ENCODE peak calls at places on chromosomes 7 and 10, in six cellular contexts. E is colonic mucosa, I is upper lobe of right lung, Z is heart left ventricle, W is cardiac muscle cell, N is GM23248. D is an unnamed sample.

GRCh38 chr7:77727936-77728701 is 31.9 kb downstream of the RSBN1L start:
- DNase-seq in E (no peak), I (no peak), Z (no peak), W (peak; percentile 2), N (peak; percentile 67), D (no peak)

GRCh38 chr10:132044803-132045202 is 20.9 kb upstream of the JAKMIP3 start:
- DNase-seq in E (no peak), I (no peak), Z (no peak), W (no peak), N (no peak), D (no peak)

GRCh38 chr7:18177815-18178660 is 150.4 kb upstream of the PRPS1L1 start:
- DNase-seq in E (no peak), I (peak; percentile 65), Z (no peak), W (no peak), N (no peak), D (no peak)

GRCh38 chr10:105769248-105770184 is 1128.4 kb downstream of the SORCS3 start:
- DNase-seq in E (no peak), I (no peak), Z (no peak), W (peak; percentile 80), N (no peak), D (no peak)

GRCh38 chr7:128738570-128739047 is 550 bp upstream of the CALU start:
- DNase-seq in E (no peak), I (no peak), Z (no peak), W (no peak), N (peak; percentile 81), D (peak; percentile 3)

GRCh38 chr7:31549621-31550020 is 35.7 kb downstream of the ITPRID1 start:
- DNase-seq in E (no peak), I (no peak), Z (no peak), W (no peak), N (no peak), D (no peak)

GRCh38 chr7:120865191-120865976 is 7.4 kb upstream of the TSPAN12 start:
- DNase-seq in E (no peak), I (no peak), Z (no peak), W (no peak), N (no peak), D (no peak)

GRCh38 chr10:62384057-62384446 is 9.9 kb downstream of the ZNF365 start:
- DNase-seq in E (no peak), I (no peak), Z (no peak), W (no peak), N (peak; percentile 95), D (no peak)

GRCh38 chr7:38232475-38233366 is 40.7 kb downstream of the TARP start:
- DNase-seq in E (peak; percentile 27), I (peak; percentile 65), Z (no peak), W (no peak), N (no peak), D (no peak)

GRCh38 chr7:95141755-95142154 is 182.6 kb downstream of the PON1 start:
- DNase-seq in E (no peak), I (no peak), Z (no peak), W (no peak), N (peak; percentile 1), D (no peak)

GRCh38 chr7:99455874-99456273 is 10.1 kb downstream of the ATP5MF start:
- DNase-seq in E (no peak), I (no peak), Z (no peak), W (no peak), N (no peak), D (no peak)

GRCh38 chr7:36964297-36964696 is 240.0 kb upstream of the AOAH start:
- DNase-seq in E (no peak), I (no peak), Z (no peak), W (no peak), N (no peak), D (no peak)

GRCh38 chr7:130554481-130554880 is 62.6 kb downstream of the MEST start:
- DNase-seq in E (no peak), I (no peak), Z (no peak), W (no peak), N (no peak), D (no peak)

GRCh38 chr7:23299770-23300300 is 696 bp downstream of the MALSU1 start:
- DNase-seq in E (no peak), I (no peak), Z (no peak), W (no peak), N (peak; percentile 63), D (no peak)

GRCh38 chr7:99331002-99331401 is 5.3 kb downstream of the ARPC1A start:
- DNase-seq in E (no peak), I (no peak), Z (no peak), W (no peak), N (peak; percentile 46), D (no peak)

DNA sequence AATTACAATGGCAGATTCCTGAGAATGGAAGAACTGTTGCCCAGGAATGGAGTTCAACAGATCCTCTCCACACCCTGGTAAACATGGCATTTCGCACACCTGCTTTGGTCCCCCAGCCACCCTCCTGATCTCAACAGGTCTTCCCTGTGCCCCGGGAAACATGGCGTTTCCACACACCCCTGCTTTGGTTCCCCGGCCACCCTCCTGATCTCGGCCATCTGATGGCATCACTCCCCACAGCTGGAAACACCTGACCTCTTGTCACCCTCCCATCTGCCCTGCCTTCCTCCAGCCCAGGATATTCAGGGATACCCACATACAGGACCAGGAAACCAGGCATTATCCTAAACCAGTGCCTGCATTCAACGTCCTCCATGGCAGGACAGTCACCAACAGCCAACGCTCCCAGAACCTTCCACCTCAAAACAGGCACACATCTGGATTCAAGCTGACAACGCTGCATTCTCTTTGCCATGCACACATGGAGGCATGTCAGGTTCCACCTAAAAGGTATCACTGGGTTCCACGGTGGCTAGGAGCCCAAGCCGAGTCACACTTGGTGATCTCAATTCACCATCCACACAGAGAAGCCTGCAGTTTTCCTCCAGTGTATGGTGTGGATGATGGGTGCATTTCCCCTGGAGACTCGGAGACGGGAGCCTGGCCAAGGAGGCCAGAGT is 75.7 kb downstream of the DIP2C start:
- DNase-seq in E (no peak), I (peak; percentile 38), Z (no peak), W (no peak), N (no peak), D (no peak)
- H3K4me1 ChIP-seq in E (no peaks in the 10 kb centered on the region), I (peaks cover 16% of the 10 kb centered on the region), Z (peaks cover 16% of the 10 kb centered on the region), W (peaks cover 26% of the 10 kb centered on the region), N (peaks cover 45% of the 10 kb centered on the region), D (no peaks in the 10 kb centered on the region)

GRCh38 chr7:92749832-92750231 is 86.5 kb downstream of the CDK6 start:
- DNase-seq in E (no peak), I (no peak), Z (no peak), W (no peak), N (no peak), D (no peak)
- H3K4me3 ChIP-seq in E (no peak overlapping the region), I (no peak overlapping the region), Z (no peak overlapping the region), W (no peak overlapping the region), N (no peak overlapping the region), D (no peak overlapping the region)

GRCh38 chr7:76334320-76334967 is 24.3 kb downstream of the YWHAG start:
- DNase-seq in E (no peak), I (no peak), Z (no peak), W (no peak), N (no peak), D (no peak)

GRCh38 chr7:76340617-76341131 is 18.1 kb downstream of the YWHAG start:
- DNase-seq in E (no peak), I (no peak), Z (no peak), W (no peak), N (peak; percentile 83), D (no peak)

GRCh38 chr7:76338298-76339084 is 20.3 kb downstream of the YWHAG start:
- DNase-seq in E (no peak), I (no peak), Z (no peak), W (no peak), N (peak; percentile 52), D (no peak)

GRCh38 chr7:76336094-76336493 is 22.7 kb downstream of the YWHAG start:
- DNase-seq in E (no peak), I (no peak), Z (no peak), W (no peak), N (no peak), D (no peak)

GRCh38 chr7:76337147-76337546 is 21.6 kb downstream of the YWHAG start:
- DNase-seq in E (no peak), I (no peak), Z (no peak), W (no peak), N (no peak), D (no peak)
- H3K4me1 ChIP-seq in E (peaks cover 5% of the 10 kb centered on the region), I (peaks cover 35% of the 10 kb centered on the region), Z (peaks cover 40% of the 10 kb centered on the region), W (peaks cover 62% of the 10 kb centered on the region), N (peaks cover 25% of the 10 kb centered on the region), D (no peaks in the 10 kb centered on the region)

GRCh38 chr7:112080441-112080840 is 125.8 kb downstream of the DOCK4 start:
- DNase-seq in E (no peak), I (no peak), Z (no peak), W (no peak), N (peak; percentile 94), D (peak; percentile 18)
- H3K4me3 ChIP-seq in E (no peak overlapping the region), I (peak overlapping the region; percentile 8), Z (no peak overlapping the region), W (no peak overlapping the region), N (peak overlapping the region; percentile 33), D (no peak overlapping the region)

D was measured in OCI-LY7.